ENCODE peak calls at places on chromosomes 16 and 17, in six cellular contexts. One of them, this sample, is unnamed.

GRCh38 chr17:40251576-40251975 is 32.5 kb downstream of the WIPF2 start:
- DNase-seq in pancreas: no peak
- DNase-seq in GM12865: no peak
- DNase-seq in choroid plexus epithelial cell: peak
- DNase-seq in endothelial cell: no peak
- DNase-seq in heart left ventricle: no peak
- DNase-seq in this sample: peak

GRCh38 chr16:25875956-25876608 is 184.3 kb downstream of the HS3ST4 start:
- DNase-seq in choroid plexus epithelial cell: no peak
- DNase-seq in endothelial cell: no peak
- DNase-seq in pancreas: no peak
- DNase-seq in GM12865: no peak
- DNase-seq in heart left ventricle: no peak
- DNase-seq in this sample: no peak

GRCh38 chr16:23388786-23389185 is 64.2 kb downstream of the COG7 start:
- DNase-seq in endothelial cell: no peak
- DNase-seq in GM12865: no peak
- DNase-seq in heart left ventricle: no peak
- DNase-seq in pancreas: no peak
- DNase-seq in choroid plexus epithelial cell: no peak
- DNase-seq in this sample: no peak

GRCh38 chr17:1473170-1473569 is 17.1 kb upstream of the CRK start:
- DNase-seq in endothelial cell: no peak
- DNase-seq in pancreas: no peak
- DNase-seq in GM12865: no peak
- DNase-seq in heart left ventricle: no peak
- DNase-seq in choroid plexus epithelial cell: no peak
- DNase-seq in this sample: no peak

GRCh38 chr17:79395545-79395944 is 215.3 kb downstream of the RBFOX3 start:
- DNase-seq in GM12865: no peak
- DNase-seq in pancreas: no peak
- DNase-seq in choroid plexus epithelial cell: no peak
- DNase-seq in heart left ventricle: no peak
- DNase-seq in endothelial cell: no peak
- DNase-seq in this sample: no peak

GRCh38 chr17:39867891-39868553 is at the start of gene ZPBP2:
- DNase-seq in pancreas: no peak
- DNase-seq in endothelial cell: no peak
- DNase-seq in heart left ventricle: no peak
- DNase-seq in GM12865: peak
- DNase-seq in choroid plexus epithelial cell: no peak
- DNase-seq in this sample: no peak

GRCh38 chr16:57479043-57479421 is 7.3 kb downstream of the DOK4 start:
- DNase-seq in choroid plexus epithelial cell: no peak
- DNase-seq in GM12865: no peak
- DNase-seq in heart left ventricle: no peak
- DNase-seq in pancreas: no peak
- DNase-seq in endothelial cell: no peak
- DNase-seq in this sample: no peak

GRCh38 chr17:62791235-62792121 is 16.6 kb downstream of the MARCHF10 start:
- DNase-seq in heart left ventricle: no peak
- DNase-seq in pancreas: no peak
- DNase-seq in choroid plexus epithelial cell: peak
- DNase-seq in endothelial cell: no peak
- DNase-seq in GM12865: no peak
- DNase-seq in this sample: peak

GRCh38 chr17:2849327-2849670 is 53.1 kb downstream of the RAP1GAP2 start:
- DNase-seq in pancreas: no peak
- DNase-seq in GM12865: no peak
- DNase-seq in endothelial cell: no peak
- DNase-seq in heart left ventricle: no peak
- DNase-seq in choroid plexus epithelial cell: no peak
- DNase-seq in this sample: no peak

GRCh38 chr16:59047114-59047513 is 313.0 kb upstream of the GOT2 start:
- DNase-seq in endothelial cell: no peak
- DNase-seq in pancreas: no peak
- DNase-seq in heart left ventricle: no peak
- DNase-seq in choroid plexus epithelial cell: peak
- DNase-seq in GM12865: no peak
- DNase-seq in this sample: no peak

GRCh38 chr17:66416207-66416940 is 114.0 kb downstream of the PRKCA start:
- DNase-seq in choroid plexus epithelial cell: no peak
- DNase-seq in endothelial cell: peak
- DNase-seq in heart left ventricle: no peak
- DNase-seq in GM12865: no peak
- DNase-seq in pancreas: no peak
- DNase-seq in this sample: no peak

GRCh38 chr17:37148171-37148570 is 199.4 kb downstream of the AATF start:
- DNase-seq in GM12865: no peak
- DNase-seq in pancreas: no peak
- DNase-seq in endothelial cell: no peak
- DNase-seq in heart left ventricle: no peak
- DNase-seq in choroid plexus epithelial cell: peak
- DNase-seq in this sample: no peak

GRCh38 chr17:80904036-80904435 is 87.6 kb upstream of the CHMP6 start:
- DNase-seq in heart left ventricle: peak
- DNase-seq in pancreas: no peak
- DNase-seq in GM12865: no peak
- DNase-seq in choroid plexus epithelial cell: no peak
- DNase-seq in endothelial cell: no peak
- DNase-seq in this sample: no peak

GRCh38 chr16:77724174-77724573 is 1.9 kb downstream of the NUDT7 start:
- DNase-seq in pancreas: no peak
- DNase-seq in GM12865: no peak
- DNase-seq in endothelial cell: no peak
- DNase-seq in choroid plexus epithelial cell: no peak
- DNase-seq in heart left ventricle: no peak
- DNase-seq in this sample: no peak

GRCh38 chr17:80169784-80170500 is at the start of gene CARD14:
- DNase-seq in endothelial cell: no peak
- DNase-seq in pancreas: no peak
- DNase-seq in GM12865: no peak
- DNase-seq in choroid plexus epithelial cell: no peak
- DNase-seq in heart left ventricle: no peak
- DNase-seq in this sample: no peak

GRCh38 chr16:58018803-58019202 is 6.8 kb upstream of the MMP15 start:
- DNase-seq in choroid plexus epithelial cell: no peak
- DNase-seq in heart left ventricle: peak
- DNase-seq in endothelial cell: no peak
- DNase-seq in GM12865: no peak
- DNase-seq in pancreas: no peak
- DNase-seq in this sample: no peak

GRCh38 chr16:80947708-80948615 is 58.7 kb downstream of the CMC2 start:
- DNase-seq in GM12865: no peak
- DNase-seq in heart left ventricle: no peak
- DNase-seq in choroid plexus epithelial cell: no peak
- DNase-seq in pancreas: no peak
- DNase-seq in endothelial cell: no peak
- DNase-seq in this sample: no peak

GRCh38 chr16:46972429-46972970 is 974 bp downstream of the DNAJA2 start:
- DNase-seq in choroid plexus epithelial cell: peak
- DNase-seq in pancreas: no peak
- DNase-seq in heart left ventricle: no peak
- DNase-seq in endothelial cell: no peak
- DNase-seq in GM12865: peak
- DNase-seq in this sample: peak

GRCh38 chr17:4206945-4207344 is 56.8 kb downstream of the ANKFY1 start:
- DNase-seq in GM12865: peak
- DNase-seq in choroid plexus epithelial cell: peak
- DNase-seq in heart left ventricle: no peak
- DNase-seq in pancreas: no peak
- DNase-seq in endothelial cell: no peak
- DNase-seq in this sample: no peak

GRCh38 chr16:49563666-49564065 is 190.1 kb downstream of the C16orf78 start:
- DNase-seq in GM12865: no peak
- DNase-seq in endothelial cell: no peak
- DNase-seq in choroid plexus epithelial cell: no peak
- DNase-seq in heart left ventricle: no peak
- DNase-seq in pancreas: no peak
- DNase-seq in this sample: no peak

GRCh38 chr17:9532715-9533114 is 42.9 kb downstream of the STX8 start:
- DNase-seq in endothelial cell: no peak
- DNase-seq in pancreas: no peak
- DNase-seq in choroid plexus epithelial cell: no peak
- DNase-seq in heart left ventricle: no peak
- DNase-seq in GM12865: no peak
- DNase-seq in this sample: no peak

GRCh38 chr17:9531080-9531479 is 44.5 kb downstream of the STX8 start:
- DNase-seq in heart left ventricle: no peak
- DNase-seq in choroid plexus epithelial cell: peak
- DNase-seq in pancreas: no peak
- DNase-seq in GM12865: no peak
- DNase-seq in endothelial cell: no peak
- DNase-seq in this sample: no peak

GRCh38 chr17:9529033-9529748 is 46.4 kb downstream of the STX8 start:
- DNase-seq in choroid plexus epithelial cell: peak
- DNase-seq in endothelial cell: no peak
- DNase-seq in heart left ventricle: no peak
- DNase-seq in GM12865: peak
- DNase-seq in pancreas: no peak
- DNase-seq in this sample: peak
- TF ChIP-seq CTCF in choroid plexus epithelial cell: peak
- TF ChIP-seq CTCF in endothelial cell: peak
- TF ChIP-seq CTCF in heart left ventricle: no peak
- TF ChIP-seq CTCF in GM12865: peak
- TF ChIP-seq CTCF in pancreas: no peak
- TF ChIP-seq CTCF in this sample: peak

GRCh38 chr16:6889106-6889505 is 443.5 kb upstream of the RBFOX1 start:
- DNase-seq in heart left ventricle: no peak
- DNase-seq in pancreas: no peak
- DNase-seq in choroid plexus epithelial cell: no peak
- DNase-seq in GM12865: no peak
- DNase-seq in endothelial cell: no peak
- DNase-seq in this sample: no peak
- TF ChIP-seq CTCF in heart left ventricle: no peak
- TF ChIP-seq CTCF in pancreas: no peak
- TF ChIP-seq CTCF in choroid plexus epithelial cell: no peak
- TF ChIP-seq CTCF in GM12865: no peak
- TF ChIP-seq CTCF in endothelial cell: no peak
- TF ChIP-seq CTCF in this sample: no peak

GRCh38 chr17:41772218-41772585 is 14.3 kb downstream of the JUP start:
- DNase-seq in GM12865: no peak
- DNase-seq in pancreas: peak
- DNase-seq in heart left ventricle: no peak
- DNase-seq in choroid plexus epithelial cell: no peak
- DNase-seq in endothelial cell: no peak
- DNase-seq in this sample: no peak

GRCh38 chr17:41773190-41773588 is 13.3 kb downstream of the JUP start:
- DNase-seq in choroid plexus epithelial cell: peak
- DNase-seq in pancreas: peak
- DNase-seq in GM12865: peak
- DNase-seq in endothelial cell: no peak
- DNase-seq in heart left ventricle: peak
- DNase-seq in this sample: peak

GRCh38 chr17:41771389-41772206 is 14.9 kb downstream of the JUP start:
- DNase-seq in pancreas: no peak
- DNase-seq in choroid plexus epithelial cell: no peak
- DNase-seq in GM12865: peak
- DNase-seq in heart left ventricle: no peak
- DNase-seq in endothelial cell: no peak
- DNase-seq in this sample: no peak

GRCh38 chr17:41773731-41774193 is 12.7 kb downstream of the JUP start:
- DNase-seq in endothelial cell: no peak
- DNase-seq in pancreas: no peak
- DNase-seq in heart left ventricle: no peak
- DNase-seq in GM12865: no peak
- DNase-seq in choroid plexus epithelial cell: peak
- DNase-seq in this sample: peak

DNA sequence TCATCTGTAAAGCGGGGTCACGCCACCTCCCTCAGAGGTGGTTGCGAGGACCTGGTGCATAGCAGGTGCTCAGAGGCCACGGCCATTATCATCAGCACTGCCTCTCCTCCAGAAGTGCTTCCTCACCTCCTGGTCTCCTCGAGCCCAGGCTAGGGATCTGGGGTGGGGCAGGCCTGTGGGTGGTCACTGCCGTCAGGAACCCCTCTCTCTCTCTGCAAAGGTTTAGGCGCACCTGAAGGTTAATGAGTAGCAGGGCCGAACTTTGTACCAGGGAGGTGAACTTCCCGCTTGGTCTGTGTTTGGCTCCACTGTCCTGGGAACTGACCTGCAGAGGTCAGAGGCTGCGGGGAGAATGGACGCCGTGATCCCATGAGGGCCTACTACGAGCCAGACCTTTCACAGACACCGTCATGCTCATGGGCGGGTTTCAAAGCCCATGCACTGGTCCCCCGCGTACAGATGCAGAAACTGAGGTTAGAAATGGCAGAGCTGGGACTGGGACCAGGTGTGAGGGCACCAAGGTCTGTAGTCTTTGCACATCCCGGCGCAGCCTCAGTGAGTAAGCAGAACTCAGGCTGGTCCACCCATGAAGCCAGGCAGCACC is 13.8 kb downstream of the JUP start:
- DNase-seq in choroid plexus epithelial cell: no peak
- DNase-seq in GM12865: no peak
- DNase-seq in heart left ventricle: no peak
- DNase-seq in endothelial cell: no peak
- DNase-seq in pancreas: no peak
- DNase-seq in this sample: no peak
- TF ChIP-seq CTCF in choroid plexus epithelial cell: no peak
- TF ChIP-seq CTCF in GM12865: no peak
- TF ChIP-seq CTCF in heart left ventricle: no peak
- TF ChIP-seq CTCF in endothelial cell: no peak
- TF ChIP-seq CTCF in pancreas: no peak
- TF ChIP-seq CTCF in this sample: no peak

GRCh38 chr16:10180042-10180770 is 2.0 kb downstream of the GRIN2A start:
- DNase-seq in choroid plexus epithelial cell: no peak
- DNase-seq in heart left ventricle: no peak
- DNase-seq in pancreas: no peak
- DNase-seq in GM12865: no peak
- DNase-seq in endothelial cell: no peak
- DNase-seq in this sample: no peak

GRCh38 chr16:10182186-10182683 is at the start of gene GRIN2A:
- DNase-seq in GM12865: no peak
- DNase-seq in choroid plexus epithelial cell: no peak
- DNase-seq in pancreas: no peak
- DNase-seq in heart left ventricle: no peak
- DNase-seq in endothelial cell: no peak
- DNase-seq in this sample: no peak

GRCh38 chr16:10181196-10182162 is 749 bp downstream of the GRIN2A start:
- DNase-seq in choroid plexus epithelial cell: peak
- DNase-seq in endothelial cell: peak
- DNase-seq in GM12865: peak
- DNase-seq in heart left ventricle: peak
- DNase-seq in pancreas: peak
- DNase-seq in this sample: peak

GRCh38 chr16:10178079-10178478 is 4.1 kb downstream of the GRIN2A start:
- DNase-seq in choroid plexus epithelial cell: no peak
- DNase-seq in heart left ventricle: no peak
- DNase-seq in GM12865: no peak
- DNase-seq in pancreas: no peak
- DNase-seq in endothelial cell: no peak
- DNase-seq in this sample: peak

DNA sequence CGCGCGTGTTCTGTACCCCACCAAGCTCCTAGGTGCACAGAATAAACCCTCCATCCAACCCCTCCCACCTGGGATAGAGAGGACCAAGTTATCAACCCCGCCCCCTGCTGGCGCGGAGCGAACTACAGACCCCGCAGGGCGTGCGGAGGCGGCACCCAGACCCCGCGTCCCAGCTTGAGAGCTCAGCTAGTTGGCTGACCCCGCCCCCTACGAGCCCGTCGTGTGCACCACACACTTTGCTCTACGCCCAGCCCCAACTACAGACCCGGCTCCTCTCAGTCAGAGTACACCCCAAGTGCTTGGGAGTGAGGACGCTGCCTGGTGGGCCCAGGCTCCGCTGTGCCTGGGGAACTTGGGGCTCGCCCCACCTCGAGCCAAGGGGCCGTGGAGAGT is 1.5 kb downstream of the GRIN2A start:
- DNase-seq in pancreas: peak
- DNase-seq in choroid plexus epithelial cell: no peak
- DNase-seq in GM12865: peak
- DNase-seq in heart left ventricle: peak
- DNase-seq in endothelial cell: peak
- DNase-seq in this sample: no peak
- TF ChIP-seq CTCF in pancreas: peak
- TF ChIP-seq CTCF in choroid plexus epithelial cell: peak
- TF ChIP-seq CTCF in GM12865: peak
- TF ChIP-seq CTCF in heart left ventricle: no peak
- TF ChIP-seq CTCF in endothelial cell: peak
- TF ChIP-seq CTCF in this sample: no peak